ENCODE peak calls at places on chromosome 18, in six cellular contexts. G, N, Y, V, H and U are unnamed samples.

GRCh38 chr18:58541137-58541788 is 87.6 kb downstream of the ALPK2 start:
- DNase-seq in G (no peak), N (no peak), Y (no peak), V (peak; percentile 34), H (no peak), U (peak; percentile 31)

GRCh38 chr18:8491516-8491915 is 117.7 kb upstream of the RAB12 start:
- DNase-seq in G (no peak), N (no peak), Y (no peak), V (no peak), H (no peak), U (no peak)

GRCh38 chr18:65093341-65093740 is 657.5 kb upstream of the CDH7 start:
- DNase-seq in G (no peak), N (no peak), Y (no peak), V (no peak), H (no peak), U (no peak)

GRCh38 chr18:68402784-68403183 is 312.1 kb downstream of the TMX3 start:
- DNase-seq in G (no peak), N (no peak), Y (no peak), V (no peak), H (no peak), U (no peak)

GRCh38 chr18:48616484-48617255 is 77.8 kb downstream of the CTIF start:
- DNase-seq in G (no peak), N (no peak), Y (no peak), V (no peak), H (no peak), U (no peak)

GRCh38 chr18:25076980-25077780 is 274.8 kb downstream of the ZNF521 start:
- DNase-seq in G (no peak), N (no peak), Y (no peak), V (no peak), H (no peak), U (no peak)

GRCh38 chr18:3525870-3526420 is 76.0 kb downstream of the TGIF1 start:
- DNase-seq in G (no peak), N (peak; percentile 57), Y (peak; percentile 61), V (no peak), H (no peak), U (peak; percentile 73)

GRCh38 chr18:57561728-57562423 is 24.6 kb downstream of the FECH start:
- DNase-seq in G (no peak), N (peak; percentile 66), Y (peak; percentile 50), V (peak; percentile 50), H (no peak), U (peak; percentile 52)

GRCh38 chr18:57784034-57784815 is 18.9 kb downstream of the ATP8B1 start:
- DNase-seq in G (no peak), N (no peak), Y (no peak), V (peak; percentile 67), H (no peak), U (no peak)

GRCh38 chr18:75824661-75825060 is 397.2 kb upstream of the SMIM21 start:
- DNase-seq in G (no peak), N (no peak), Y (no peak), V (no peak), H (no peak), U (no peak)